ENCODE peak calls at places on chromosomes 13 and 19, in five cellular contexts. G is HCT116, I is K562, M is SK-N-SH, Q is HepG2. K is an unnamed sample.

GRCh38 chr19:32287811-32288227 is 57.6 kb upstream of the ZNF507 start:
- DNase-seq in I (peak; percentile 44), Q (peak; percentile 67), M (no peak), G (peak; percentile 61), K (no peak)

GRCh38 chr13:93758575-93758974 is 532.0 kb downstream of the GPC6 start:
- DNase-seq in I (no peak), G (no peak), M (no peak), Q (peak; percentile 13), K (no peak)

GRCh38 chr13:22061371-22061805 is 390.5 kb downstream of the FGF9 start:
- DNase-seq in G (no peak), I (no peak), M (no peak), Q (no peak), K (peak; percentile 51)

GRCh38 chr13:50075619-50076097 is 60.4 kb downstream of the KCNRG start:
- DNase-seq in I (no peak), G (no peak), M (peak; percentile 32), Q (no peak), K (no peak)

GRCh38 chr19:38304866-38305429 is 897 bp downstream of the C19orf33 start:
- DNase-seq in I (peak; percentile 96), G (peak; percentile 96), M (peak; percentile 58), Q (peak; percentile 76), K (no peak)

GRCh38 chr19:18202759-18203407 is 959 bp downstream of the RAB3A start:
- DNase-seq in G (no peak), I (peak; percentile 46), Q (no peak), M (peak; percentile 70), K (no peak)

GRCh38 chr13:27599845-27600553 is 20.3 kb downstream of the LNX2 start:
- DNase-seq in G (peak; percentile 34), M (peak; percentile 17), Q (peak; percentile 67), I (peak; percentile 20), K (no peak)

GRCh38 chr13:91701975-91702374 is 303.6 kb downstream of the GPC5 start:
- DNase-seq in M (no peak), I (no peak), G (no peak), Q (no peak), K (no peak)

GRCh38 chr19:10691178-10691881 is 9.9 kb upstream of the QTRT1 start:
- DNase-seq in I (no peak), G (no peak), M (no peak), Q (no peak), K (no peak)

GRCh38 chr13:23547000-23547590 is 23.1 kb upstream of the TNFRSF19 start:
- DNase-seq in G (no peak), I (no peak), Q (no peak), M (no peak), K (no peak)

GRCh38 chr19:35216833-35217707 is 11.5 kb downstream of the FAM187B start:
- DNase-seq in Q (no peak), I (no peak), M (no peak), G (no peak), K (no peak)

GRCh38 chr19:17246681-17247425 is 1.1 kb upstream of the NR2F6 start:
- DNase-seq in G (no peak), M (peak; percentile 88), Q (peak; percentile 80), I (no peak), K (no peak)

GRCh38 chr19:18428837-18429674 is 8.9 kb downstream of the ISYNA1 start:
- DNase-seq in I (peak; percentile 92), Q (no peak), G (no peak), M (peak; percentile 95), K (no peak)

GRCh38 chr13:101640797-101641400 is 188.4 kb downstream of the ITGBL1 start:
- DNase-seq in I (no peak), M (no peak), Q (no peak), G (no peak), K (no peak)

GRCh38 chr13:46010148-46010547 is 42.4 kb downstream of the ZC3H13 start:
- DNase-seq in I (no peak), Q (no peak), G (no peak), M (peak; percentile 12), K (no peak)

GRCh38 chr13:106522898-106523525 is 12.4 kb downstream of the EFNB2 start:
- DNase-seq in I (no peak), Q (no peak), G (no peak), M (no peak), K (no peak)

DNA sequence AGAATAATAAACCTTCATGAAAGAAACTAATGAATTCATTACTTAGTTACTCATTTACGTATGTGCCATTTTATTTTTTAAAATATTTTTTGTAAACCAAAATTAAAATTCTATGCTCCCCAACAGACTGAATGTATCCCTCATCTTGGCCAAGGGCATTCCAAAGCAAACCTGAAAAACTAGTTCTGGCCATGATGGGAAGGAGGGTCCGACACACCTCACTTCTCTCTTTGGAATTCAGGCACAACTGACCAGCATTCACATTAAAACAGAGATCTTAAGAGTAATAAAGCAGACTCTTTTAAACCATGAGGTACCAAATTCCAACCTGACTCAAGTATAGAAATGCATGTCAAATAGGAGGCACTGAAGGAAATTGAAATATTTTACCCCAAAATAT is 1576.9 kb upstream of the SPRY2 start:
- DNase-seq in G (no peak), I (no peak), M (no peak), Q (no peak), K (no peak)
- TF ChIP-seq ZBTB33 in G (no peak), I (no peak), M (no peak), Q (no peak), K (no peak)

GRCh38 chr13:99656843-99657506 is 155.7 kb downstream of the TM9SF2 start:
- DNase-seq in G (no peak), M (no peak), Q (no peak), I (no peak), K (no peak)

GRCh38 chr13:99658266-99658991 is 157.2 kb downstream of the TM9SF2 start:
- DNase-seq in Q (no peak), G (no peak), I (no peak), M (peak; percentile 59), K (no peak)

GRCh38 chr13:99656092-99656745 is 154.9 kb downstream of the TM9SF2 start:
- DNase-seq in G (peak; percentile 55), M (peak; percentile 79), Q (peak; percentile 57), I (peak; percentile 63), K (peak; percentile 40)

GRCh38 chr13:99659234-99659633 is 158.0 kb downstream of the TM9SF2 start:
- DNase-seq in I (no peak), Q (no peak), M (no peak), G (no peak), K (no peak)

GRCh38 chr13:99657848-99658265 is 156.6 kb downstream of the TM9SF2 start:
- DNase-seq in G (no peak), I (no peak), M (peak; percentile 28), Q (no peak), K (no peak)
- TF ChIP-seq ZBTB33 in G (no peak), I (no peak), M (no peak), Q (no peak), K (no peak)

DNA sequence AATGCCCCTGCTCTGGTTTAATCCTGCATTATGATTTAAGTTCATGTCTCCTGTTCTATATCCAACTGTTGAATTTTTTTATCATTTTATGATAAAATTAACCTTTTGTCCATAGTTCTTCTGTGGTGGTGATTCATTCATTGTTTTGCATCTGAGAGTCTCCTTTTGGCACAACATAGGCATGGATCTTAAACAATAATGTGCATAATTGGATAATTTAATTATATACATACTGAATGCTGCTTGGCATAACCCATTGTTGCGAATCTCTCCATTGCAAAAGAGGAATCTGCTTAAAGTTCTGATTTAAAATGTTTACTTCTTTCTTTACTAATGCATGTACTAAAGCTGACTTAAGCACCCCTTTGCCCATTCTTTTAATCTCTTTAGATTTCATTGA is 2788.4 kb downstream of the PCDH9 start:
- DNase-seq in M (no peak), G (no peak), Q (no peak), I (no peak), K (no peak)
- TF ChIP-seq ZBTB33 in M (no peak), G (no peak), Q (no peak), I (no peak), K (no peak)

DNA sequence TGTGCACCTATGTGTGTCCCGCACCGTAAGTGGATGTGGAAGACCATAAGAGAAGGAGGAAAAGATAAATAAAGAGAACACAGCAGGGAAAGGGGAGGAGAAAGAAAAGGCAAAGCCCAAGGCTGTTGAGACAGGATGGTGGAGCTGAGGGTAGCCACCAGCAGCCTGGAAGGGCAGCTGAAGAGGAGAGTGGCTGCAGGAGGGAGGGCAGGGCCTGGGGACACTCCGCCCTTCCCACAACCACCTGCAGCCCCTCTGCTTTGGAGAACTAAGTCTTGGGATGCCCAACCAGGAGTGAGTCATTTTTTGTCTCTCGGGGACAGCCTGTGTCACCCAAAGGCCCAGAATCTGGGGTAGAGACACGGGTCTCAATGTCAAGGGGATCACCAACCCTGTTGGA is 26.4 kb upstream of the CCNE1 start:
- DNase-seq in Q (no peak), M (no peak), G (no peak), I (no peak), K (no peak)
- TF ChIP-seq ZBTB33 in Q (no peak), M (no peak), G (no peak), I (no peak), K (no peak)

GRCh38 chr19:52963229-52963760 is 614 bp upstream of the ZNF816 start:
- DNase-seq in G (no peak), I (peak; percentile 14), Q (peak; percentile 2), M (peak; percentile 53), K (no peak)
- TF ChIP-seq ZBTB33 in G (no peak), I (no peak), Q (no peak), M (no peak), K (no peak)

DNA sequence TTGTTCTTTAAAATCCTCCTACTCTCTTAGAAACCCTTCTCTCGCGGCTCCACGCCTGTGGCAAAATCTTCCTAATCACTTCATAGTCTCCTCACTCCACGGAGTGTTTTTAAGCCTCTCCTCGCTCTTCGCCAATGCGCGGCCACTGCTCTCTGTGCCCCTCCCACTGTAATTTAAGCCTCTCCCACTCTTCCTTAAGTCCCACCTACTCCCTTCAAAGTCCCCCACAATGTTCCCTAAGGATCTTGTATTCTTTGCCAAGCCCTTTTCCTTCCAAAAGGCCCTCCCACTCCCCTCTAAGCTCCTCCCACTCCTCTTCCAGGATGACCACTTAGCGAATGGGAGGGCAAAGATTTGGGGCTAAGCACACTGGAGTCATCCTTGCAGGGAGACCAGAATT is 1.3 kb downstream of the FIZ1 start:
- DNase-seq in Q (no peak), G (no peak), M (peak; percentile 2), I (no peak), K (no peak)
- TF ChIP-seq ZBTB33 in Q (no peak), G (no peak), M (no peak), I (no peak), K (no peak)

K was measured in GM12878.